ENCODE peak calls at places on chromosomes 12 and 14, in six cellular contexts. J is GM23248, D is kidney, R is endothelial cell of umbilical vein, I is HCT116, Z is fibroblast of lung. Y is an unnamed sample.

GRCh38 chr12:121792607-121793500 is 634 bp downstream of the RHOF start:
- DNase-seq in Z (no peak), D (peak; percentile 88), R (no peak), I (no peak), J (no peak), Y (no peak)

GRCh38 chr12:4960547-4960946 is 50.8 kb downstream of the KCNA1 start:
- DNase-seq in D (no peak), I (no peak), R (no peak), Z (no peak), J (no peak), Y (no peak)

GRCh38 chr14:103716091-103716801 is 636 bp downstream of the ZFYVE21 start:
- DNase-seq in D (peak; percentile 87), Z (no peak), J (peak; percentile 75), R (no peak), I (no peak), Y (peak; percentile 66)

GRCh38 chr12:111024205-111024794 is 103.9 kb upstream of the MYL2 start:
- DNase-seq in I (peak; percentile 52), J (peak; percentile 70), Z (peak; percentile 9), D (no peak), R (peak; percentile 30), Y (peak; percentile 48)

GRCh38 chr12:71685961-71686657 is at the start of gene TMEM19:
- DNase-seq in Z (peak; percentile 89), D (peak; percentile 96), R (peak; percentile 93), J (peak; percentile 97), I (peak; percentile 81), Y (peak; percentile 97)

GRCh38 chr14:36513451-36514277 is 6.4 kb downstream of the NKX2-1 start:
- DNase-seq in J (no peak), R (no peak), I (no peak), D (peak; percentile 66), Z (no peak), Y (no peak)

GRCh38 chr12:109705291-109705690 is 8.3 kb upstream of the FAM222A start:
- DNase-seq in J (no peak), R (no peak), Z (no peak), I (no peak), D (peak; percentile 14), Y (no peak)

GRCh38 chr12:18753481-18754117 is 15.7 kb downstream of the CAPZA3 start:
- DNase-seq in Z (peak; percentile 44), I (no peak), R (no peak), D (no peak), J (peak; percentile 1), Y (no peak)

GRCh38 chr14:64646103-64646502 is 58.1 kb upstream of the PLEKHG3 start:
- DNase-seq in R (no peak), D (no peak), Z (peak; percentile 86), I (no peak), J (peak; percentile 69), Y (peak; percentile 86)

GRCh38 chr12:45986646-45987338 is 3.6 kb downstream of the SCAF11 start:
- DNase-seq in Z (no peak), D (no peak), I (no peak), R (no peak), J (peak; percentile 35), Y (no peak)

GRCh38 chr14:102028733-102029132 is 58.1 kb downstream of the HSP90AA1 start:
- DNase-seq in R (no peak), J (peak; percentile 90), D (peak; percentile 18), I (no peak), Z (peak; percentile 76), Y (peak; percentile 77)

GRCh38 chr12:15525414-15525813 is 203.1 kb downstream of the PTPRO start:
- DNase-seq in Z (no peak), D (no peak), R (no peak), J (no peak), I (no peak), Y (no peak)

GRCh38 chr12:128942960-128943477 is 89.7 kb downstream of the GLT1D1 start:
- DNase-seq in R (no peak), I (no peak), D (no peak), Z (no peak), J (no peak), Y (no peak)

GRCh38 chr12:88579572-88579940 is 715 bp downstream of the KITLG start:
- DNase-seq in I (no peak), R (no peak), J (peak; percentile 71), Z (no peak), D (peak; percentile 61), Y (peak; percentile 78)

GRCh38 chr14:22887260-22887989 is 4.4 kb downstream of the REM2 start:
- DNase-seq in Z (peak; percentile 90), I (peak; percentile 92), D (no peak), J (peak; percentile 69), R (no peak), Y (peak; percentile 55)

GRCh38 chr14:25009891-25010290 is 40.1 kb downstream of the STXBP6 start:
- DNase-seq in Z (no peak), J (peak; percentile 19), R (no peak), I (no peak), D (no peak), Y (peak; percentile 36)

GRCh38 chr14:85471744-85472143 is 58.2 kb upstream of the FLRT2 start:
- DNase-seq in J (peak; percentile 84), R (peak; percentile 100), Z (peak; percentile 89), I (no peak), D (no peak), Y (peak; percentile 79)

GRCh38 chr12:7868391-7868790 is 4.3 kb downstream of the SLC2A14 start:
- DNase-seq in Z (no peak), J (peak; percentile 65), R (no peak), I (no peak), D (no peak), Y (no peak)

DNA sequence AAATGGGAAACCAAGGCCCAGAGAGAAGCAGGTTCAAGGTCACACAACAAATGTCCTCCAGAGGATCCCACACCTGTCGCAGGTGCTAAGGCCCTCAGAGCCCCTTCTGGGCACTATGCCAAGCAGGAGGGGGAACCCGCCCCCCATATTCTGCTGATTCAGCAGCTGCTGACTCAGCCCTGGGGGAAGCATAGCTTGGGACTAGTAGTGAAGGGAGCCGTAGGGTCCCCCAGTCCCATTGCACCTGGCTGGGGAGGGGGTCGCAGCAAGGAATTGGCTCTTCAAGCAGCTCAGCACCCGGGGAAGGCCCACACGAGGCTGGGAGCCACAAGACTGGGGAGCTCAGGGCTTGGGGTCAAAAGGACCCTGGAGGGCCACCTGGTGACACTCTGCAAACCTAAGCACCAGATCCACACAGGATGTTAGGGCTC is 1.0 kb downstream of the RASAL1 start:
- DNase-seq in J (no peak), I (no peak), R (no peak), Z (no peak), D (no peak), Y (no peak)
- H3K9ac ChIP-seq in J (no peak overlapping the region), I (peak overlapping the region; percentile 87), R (no peak overlapping the region), Z (no peak overlapping the region), D (peak overlapping the region; percentile 51), Y (no peak overlapping the region)

GRCh38 chr12:54301428-54302045 is 722 bp upstream of the NFE2 start:
- DNase-seq in I (no peak), Z (no peak), J (no peak), R (no peak), D (no peak), Y (no peak)

GRCh38 chr12:54299515-54300266 is 1.1 kb downstream of the NFE2 start:
- DNase-seq in R (no peak), Z (no peak), D (no peak), I (no peak), J (peak; percentile 76), Y (peak; percentile 43)

GRCh38 chr12:54300732-54301427 is at the start of gene NFE2:
- DNase-seq in D (peak; percentile 80), Z (peak; percentile 68), J (peak; percentile 83), I (no peak), R (no peak), Y (peak; percentile 85)

GRCh38 chr12:54298904-54299303 is 1.9 kb downstream of the NFE2 start:
- DNase-seq in D (no peak), Z (no peak), R (no peak), J (no peak), I (no peak), Y (no peak)

GRCh38 chr12:54300267-54300731 is 516 bp downstream of the NFE2 start:
- DNase-seq in J (no peak), I (no peak), R (no peak), D (no peak), Z (no peak), Y (no peak)
- H3K4me3 ChIP-seq in J (peak overlapping the region; percentile 55), I (peak overlapping the region; percentile 31), R (no peak overlapping the region), D (no peak overlapping the region), Z (peak overlapping the region; percentile 26), Y (no peak overlapping the region)

DNA sequence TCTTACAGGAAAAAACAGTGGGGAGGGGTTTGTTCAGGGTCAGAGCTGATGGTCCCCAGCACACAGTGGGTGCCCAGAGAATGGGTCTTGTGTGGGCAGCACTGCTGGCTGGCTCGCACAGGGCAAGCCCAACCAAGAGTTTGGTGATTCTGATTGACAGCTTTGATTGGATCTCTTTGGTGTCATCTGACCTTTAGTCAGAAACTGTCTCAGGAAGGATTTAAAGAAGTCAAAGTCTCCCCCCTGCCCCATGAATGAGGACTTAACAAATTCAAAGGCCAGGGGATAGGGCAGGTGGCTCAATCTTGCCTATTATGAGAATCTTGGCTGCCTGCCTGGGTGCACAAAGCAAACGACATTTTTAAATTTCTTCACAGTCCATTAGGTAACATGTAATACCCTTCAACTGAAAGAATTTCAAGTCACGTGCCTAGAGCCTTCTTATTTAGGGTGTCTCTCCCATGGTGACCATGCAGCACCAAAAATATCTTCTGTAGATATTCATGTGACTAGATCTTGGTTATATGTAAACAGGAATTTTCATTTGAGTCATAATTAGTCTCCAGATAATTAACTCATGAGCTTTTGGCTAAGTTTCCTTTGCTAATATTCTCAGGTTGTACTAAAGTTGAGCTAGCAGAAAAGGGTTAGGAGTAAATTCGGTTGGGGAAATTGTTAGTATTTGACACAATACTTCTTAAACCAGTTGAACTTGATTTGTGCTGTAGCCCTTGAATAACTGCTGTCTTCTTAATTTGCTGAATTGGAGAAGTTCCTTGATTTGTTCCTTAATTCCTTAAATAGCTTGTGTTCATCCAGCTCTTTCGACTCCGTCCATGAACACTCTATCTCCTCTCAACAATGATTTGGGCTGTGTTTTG is 54.5 kb upstream of the HECTD1 start:
- DNase-seq in R (no peak), J (peak; percentile 82), I (no peak), Z (peak; percentile 73), D (no peak), Y (peak; percentile 69)
- H3K9ac ChIP-seq in R (no peak overlapping the region), J (peak overlapping the region; percentile 19), I (no peak overlapping the region), Z (no peak overlapping the region), D (peak overlapping the region; percentile 38), Y (peak overlapping the region; percentile 53)

DNA sequence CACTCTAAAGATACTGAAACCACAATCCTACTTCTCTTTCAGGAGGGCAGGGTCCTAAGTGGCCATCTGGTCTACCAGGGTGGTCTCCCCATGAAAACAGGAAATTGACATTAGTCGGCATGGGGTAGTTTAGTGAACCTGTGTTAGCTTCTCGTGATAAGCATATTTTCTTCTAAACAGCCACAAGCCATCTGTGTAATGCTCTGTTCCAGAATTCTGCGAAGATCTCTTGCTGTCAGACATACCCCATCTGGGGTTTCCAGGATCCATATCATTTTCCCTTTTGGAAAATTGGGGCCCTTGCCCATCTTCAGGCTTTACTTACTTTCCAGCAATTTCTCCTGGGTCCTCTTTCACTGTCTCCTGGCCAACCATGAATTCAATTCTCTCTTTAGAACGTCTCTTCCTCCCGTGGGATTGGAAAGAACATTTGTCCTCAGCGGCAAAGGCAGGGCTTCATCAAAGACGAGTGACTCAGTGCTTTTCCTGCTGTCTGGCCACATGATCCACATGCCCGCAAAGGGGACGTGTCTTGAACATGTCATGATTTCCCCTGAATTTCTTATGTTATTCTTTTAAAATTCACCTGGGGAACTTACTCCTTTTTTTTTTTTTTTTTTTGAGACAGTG is 21.4 kb upstream of the NCOR2 start:
- DNase-seq in R (peak; percentile 75), J (peak; percentile 92), Z (peak; percentile 72), I (no peak), D (peak; percentile 78), Y (peak; percentile 80)
- H3K4me3 ChIP-seq in R (no peak overlapping the region), J (no peak overlapping the region), Z (no peak overlapping the region), I (no peak overlapping the region), D (no peak overlapping the region), Y (no peak overlapping the region)